ENCODE peak calls at places on chromosomes 7 and 10, in seven cellular contexts. U, W, X, V, T, Z and N are unnamed samples.

GRCh38 chr10:130782467-130782866 is 529.1 kb downstream of the TCERG1L start:
- DNase-seq in Z (no peak), U (no peak), T (peak), V (no peak), X (no peak), W (no peak), N (no peak)

GRCh38 chr7:105487559-105488218 is 34.4 kb downstream of the PUS7 start:
- DNase-seq in X (peak), U (peak), Z (no peak), V (peak), W (peak), T (no peak), N (peak)

GRCh38 chr10:129678186-129678585 is 211.1 kb downstream of the MGMT start:
- DNase-seq in T (no peak), Z (no peak), W (no peak), U (no peak), V (no peak), X (no peak), N (no peak)

GRCh38 chr10:60572511-60573194 is 183.0 kb upstream of the ANK3 start:
- DNase-seq in X (peak), V (peak), W (peak), T (no peak), Z (no peak), U (peak), N (peak)

GRCh38 chr7:30249986-30250774 is 34.2 kb upstream of the ZNRF2 start:
- DNase-seq in T (no peak), Z (no peak), U (no peak), V (no peak), X (no peak), W (no peak), N (no peak)

GRCh38 chr7:67614843-67615242 is 618.2 kb downstream of the TYW1 start:
- DNase-seq in W (no peak), T (no peak), X (no peak), U (no peak), Z (no peak), V (no peak), N (no peak)

GRCh38 chr7:80411621-80412020 is 100.2 kb downstream of the GNAT3 start:
- DNase-seq in U (no peak), W (peak), X (peak), T (no peak), Z (no peak), V (no peak), N (peak)

GRCh38 chr7:74430961-74431466 is 22.7 kb upstream of the GTF2IRD1 start:
- DNase-seq in U (no peak), V (no peak), X (no peak), T (no peak), W (no peak), Z (no peak), N (no peak)

GRCh38 chr10:69696073-69696731 is 66.2 kb downstream of the FAM241B start:
- DNase-seq in U (peak), T (no peak), X (peak), V (peak), W (peak), Z (no peak), N (peak)

GRCh38 chr10:84230359-84230758 is 5.0 kb upstream of the LRIT2 start:
- DNase-seq in U (no peak), V (no peak), T (no peak), X (no peak), W (peak), Z (no peak), N (no peak)

GRCh38 chr7:129423700-129424410 is 10.4 kb upstream of the STRIP2 start:
- DNase-seq in Z (no peak), U (no peak), T (no peak), V (no peak), X (peak), W (peak), N (peak)

GRCh38 chr10:24027107-24027506 is 181.8 kb upstream of the KIAA1217 start:
- DNase-seq in X (peak), U (no peak), T (no peak), V (no peak), Z (no peak), W (no peak), N (peak)

GRCh38 chr10:112689327-112689726 is 242.3 kb downstream of the VTI1A start:
- DNase-seq in U (no peak), T (peak), V (peak), X (peak), Z (no peak), W (peak), N (peak)

GRCh38 chr7:143988986-143989745 is 11.0 kb upstream of the OR6B1 start:
- DNase-seq in U (no peak), V (no peak), T (no peak), X (peak), W (no peak), Z (no peak), N (no peak)

GRCh38 chr7:99109108-99110051 is 34.5 kb downstream of the SMURF1 start:
- DNase-seq in V (no peak), T (peak), X (peak), U (no peak), Z (no peak), W (no peak), N (no peak)

GRCh38 chr10:64873959-64874358 is 1352.8 kb downstream of the REEP3 start:
- DNase-seq in W (no peak), Z (no peak), X (peak), U (no peak), T (no peak), V (no peak), N (no peak)

GRCh38 chr7:121329460-121330052 is 756 bp downstream of the WNT16 start:
- DNase-seq in U (no peak), X (peak), T (peak), V (peak), Z (peak), W (no peak), N (peak)

GRCh38 chr7:134552105-134552504 is 3.2 kb downstream of the AKR1B15 start:
- DNase-seq in T (peak), W (peak), X (peak), Z (no peak), U (no peak), V (peak), N (no peak)

GRCh38 chr7:80736371-80736770 is 97.9 kb downstream of the CD36 start:
- DNase-seq in Z (no peak), W (peak), V (no peak), U (no peak), T (no peak), X (no peak), N (peak)

GRCh38 chr7:41695661-41696322 is 7.1 kb downstream of the INHBA start:
- DNase-seq in X (peak), V (no peak), W (peak), T (no peak), U (peak), Z (no peak), N (peak)

GRCh38 chr10:21526184-21526951 is 886 bp upstream of the SKIDA1 start:
- DNase-seq in V (peak), T (no peak), W (peak), U (no peak), Z (peak), X (peak), N (peak)

GRCh38 chr7:81484266-81484665 is 285.6 kb downstream of the HGF start:
- DNase-seq in V (no peak), W (peak), T (no peak), U (peak), X (peak), Z (no peak), N (no peak)

GRCh38 chr10:8344756-8345155 is 290.3 kb downstream of the GATA3 start:
- DNase-seq in V (no peak), Z (no peak), W (no peak), X (no peak), U (no peak), T (no peak), N (no peak)

GRCh38 chr10:132310701-132311337 is 3.1 kb upstream of the STK32C start:
- DNase-seq in W (no peak), V (no peak), T (no peak), X (no peak), U (no peak), Z (no peak), N (peak)

GRCh38 chr10:88041243-88042161 is 178.1 kb downstream of the PTEN start:
- DNase-seq in T (no peak), Z (no peak), X (no peak), W (no peak), U (no peak), V (no peak), N (peak)

GRCh38 chr10:118754132-118754555 is 626 bp downstream of the CACUL1 start:
- DNase-seq in U (no peak), T (peak), X (peak), W (peak), Z (peak), V (peak), N (peak)

GRCh38 chr10:58643029-58643428 is 130.4 kb downstream of the BICC1 start:
- DNase-seq in T (peak), V (no peak), U (no peak), Z (no peak), X (no peak), W (no peak), N (no peak)

GRCh38 chr10:78337646-78338391 is 304.2 kb downstream of the RPS24 start:
- DNase-seq in X (no peak), W (no peak), T (no peak), V (no peak), U (no peak), Z (no peak), N (no peak)

GRCh38 chr10:133350283-133350949 is 3.2 kb downstream of the PRAP1 start:
- DNase-seq in X (no peak), T (no peak), W (no peak), V (no peak), U (no peak), Z (no peak), N (no peak)

GRCh38 chr7:40299097-40299496 is 164.3 kb downstream of the SUGCT start:
- DNase-seq in T (no peak), X (peak), V (no peak), Z (no peak), W (peak), U (no peak), N (peak)

GRCh38 chr7:75815381-75816046 is 1.9 kb upstream of the CCL24 start:
- DNase-seq in W (no peak), V (no peak), T (no peak), X (no peak), U (no peak), Z (no peak), N (no peak)

GRCh38 chr7:112211348-112211907 is 4.9 kb downstream of the ZNF277 start:
- DNase-seq in U (no peak), X (peak), W (peak), T (no peak), V (peak), Z (no peak), N (peak)

DNA sequence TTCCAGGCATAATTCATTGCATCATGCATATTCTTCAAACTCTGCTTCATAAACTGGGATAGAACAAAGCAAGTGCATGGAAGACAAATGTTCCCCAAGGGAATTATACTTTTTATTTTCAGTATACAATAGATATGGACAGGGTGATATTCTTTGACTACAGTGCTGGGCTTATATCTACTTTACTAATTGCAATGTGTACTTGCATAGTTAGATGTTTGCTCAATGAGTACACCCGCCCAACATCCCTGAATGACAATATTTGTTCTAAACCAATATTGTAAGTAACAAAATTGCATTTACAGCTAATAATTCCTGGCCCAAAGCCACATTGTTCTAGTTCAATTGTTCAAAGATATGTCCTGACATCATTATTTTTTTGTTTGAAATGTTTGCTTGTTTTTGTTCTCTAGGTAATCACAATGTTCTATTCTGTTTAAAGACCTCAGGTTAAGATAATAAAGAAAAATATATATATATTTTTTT is 171.4 kb downstream of the PTN start:
- DNase-seq in V (no peak), T (no peak), U (no peak), W (no peak), Z (no peak), X (no peak), N (no peak)
- TF ChIP-seq CTCF in V (no peak), T (no peak), U (no peak), W (no peak), Z (no peak), X (no peak), N (no peak)

GRCh38 chr7:21690717-21691116 is 147.9 kb downstream of the DNAH11 start:
- DNase-seq in Z (no peak), V (no peak), T (no peak), W (no peak), U (no peak), X (peak), N (no peak)
- TF ChIP-seq CTCF in Z (no peak), V (no peak), T (no peak), W (no peak), U (no peak), X (peak), N (peak)

GRCh38 chr10:123146892-123147634 is 873 bp upstream of the HMX2 start:
- DNase-seq in U (no peak), V (no peak), Z (no peak), W (no peak), T (peak), X (no peak), N (no peak)
- TF ChIP-seq CTCF in U (no peak), V (no peak), Z (no peak), W (no peak), T (no peak), X (no peak), N (no peak)

GRCh38 chr10:93032105-93032808 is 28.3 kb upstream of the CYP26C1 start:
- DNase-seq in T (no peak), U (no peak), V (no peak), X (peak), Z (no peak), W (no peak), N (no peak)
- TF ChIP-seq CTCF in T (no peak), U (no peak), V (no peak), X (no peak), Z (no peak), W (no peak), N (no peak)

GRCh38 chr10:12846718-12847117 is 154.8 kb downstream of the CCDC3 start:
- DNase-seq in U (no peak), Z (no peak), W (peak), T (peak), V (no peak), X (peak), N (no peak)

GRCh38 chr10:12848439-12849173 is 152.9 kb downstream of the CCDC3 start:
- DNase-seq in U (no peak), X (no peak), Z (no peak), W (no peak), T (no peak), V (no peak), N (no peak)

GRCh38 chr10:12844796-12845524 is 156.6 kb downstream of the CCDC3 start:
- DNase-seq in W (peak), U (peak), X (peak), Z (no peak), T (no peak), V (peak), N (peak)

GRCh38 chr10:12849351-12850181 is 151.9 kb downstream of the CCDC3 start:
- DNase-seq in Z (no peak), U (no peak), W (peak), X (no peak), T (no peak), V (no peak), N (peak)

GRCh38 chr10:12847361-12847975 is 154.0 kb downstream of the CCDC3 start:
- DNase-seq in T (peak), V (peak), W (no peak), U (no peak), Z (no peak), X (no peak), N (no peak)
- TF ChIP-seq CTCF in T (peak), V (no peak), W (peak), U (peak), Z (peak), X (peak), N (no peak)

GRCh38 chr10:103543617-103544525 is 50.4 kb downstream of the NEURL1 start:
- DNase-seq in X (no peak), W (no peak), U (no peak), T (no peak), Z (no peak), V (no peak), N (no peak)

GRCh38 chr10:103545366-103545765 is 51.9 kb downstream of the NEURL1 start:
- DNase-seq in X (no peak), T (no peak), Z (no peak), U (no peak), V (no peak), W (no peak), N (no peak)

GRCh38 chr10:103540722-103541121 is 47.2 kb downstream of the NEURL1 start:
- DNase-seq in U (no peak), V (no peak), X (peak), Z (no peak), T (no peak), W (peak), N (peak)

GRCh38 chr10:103544657-103545310 is 51.3 kb downstream of the NEURL1 start:
- DNase-seq in T (no peak), W (no peak), U (no peak), X (no peak), Z (no peak), V (no peak), N (no peak)

GRCh38 chr10:103542764-103543616 is 49.5 kb downstream of the NEURL1 start:
- DNase-seq in V (no peak), Z (no peak), U (no peak), W (peak), T (peak), X (peak), N (peak)
- TF ChIP-seq CTCF in V (no peak), Z (peak), U (peak), W (peak), T (peak), X (peak), N (peak)